ENCODE peak calls at places on chromosomes 4 and X, in ten cellular contexts. H is IMR-90, W is suprapubic skin, D is adrenal gland, G is right atrium auricular region, A is HCT116, Q is OCI-LY7, R is pancreas, K is kidney, X is Peyer's patch. U is an unnamed sample.
A peak's percentile ranks its signal among the peaks of the same experiment; 100 is the strongest.

GRCh38 chrX:115531818-115532403 is 29.1 kb upstream of the PLS3 start:
- DNase-seq in D (no peak), A (no peak), W (no peak), R (no peak), G (no peak), Q (no peak), X (no peak), K (no peak), H (peak; percentile 65), U (peak; percentile 28)

GRCh38 chrX:36019164-36019563 is 99.6 kb downstream of the CFAP47 start:
- DNase-seq in H (no peak), Q (no peak), R (peak; percentile 15), X (no peak), K (no peak), D (no peak), W (no peak), G (no peak), A (no peak), U (no peak)

GRCh38 chrX:120727911-120728310 is 98.1 kb upstream of the C1GALT1C1 start:
- DNase-seq in D (no peak), Q (no peak), R (no peak), A (no peak), X (no peak), W (no peak), H (no peak), K (no peak), G (no peak), U (no peak)

GRCh38 chr4:174284181-174284886 is 623 bp downstream of the CEP44 start:
- DNase-seq in Q (no peak), D (no peak), W (no peak), X (no peak), G (no peak), K (no peak), R (no peak), H (peak; percentile 71), A (peak; percentile 46), U (peak; percentile 56)

GRCh38 chr4:101187837-101188236 is 159.5 kb downstream of the PPP3CA start:
- DNase-seq in A (no peak), X (no peak), W (no peak), G (no peak), H (no peak), K (no peak), R (no peak), D (no peak), Q (peak; percentile 9), U (no peak)

GRCh38 chrX:134338527-134338926 is 101.5 kb downstream of the CCDC160 start:
- DNase-seq in X (no peak), Q (peak; percentile 4), H (no peak), R (no peak), D (no peak), W (no peak), G (no peak), K (no peak), A (no peak), U (no peak)

GRCh38 chr4:150067859-150068258 is 10.4 kb upstream of the DCLK2 start:
- DNase-seq in Q (no peak), W (no peak), K (no peak), A (no peak), R (no peak), D (no peak), H (no peak), G (no peak), X (no peak), U (no peak)

GRCh38 chr4:27318740-27319139 is 458.1 kb downstream of the STIM2 start:
- DNase-seq in D (no peak), W (no peak), G (no peak), H (peak; percentile 17), X (no peak), K (no peak), A (peak; percentile 35), Q (peak; percentile 43), R (peak; percentile 15), U (no peak)

GRCh38 chrX:41449138-41449537 is 2.0 kb downstream of the NYX start:
- DNase-seq in K (no peak), G (no peak), X (no peak), A (no peak), W (no peak), Q (peak; percentile 23), D (no peak), R (no peak), H (no peak), U (no peak)

GRCh38 chr4:78332974-78333373 is 218.6 kb upstream of the ANXA3 start:
- DNase-seq in A (no peak), R (no peak), G (no peak), D (no peak), X (no peak), Q (no peak), K (no peak), W (no peak), H (no peak), U (no peak)

GRCh38 chr4:78325244-78326187 is 226.1 kb upstream of the ANXA3 start:
- DNase-seq in R (no peak), A (no peak), Q (no peak), X (no peak), K (no peak), H (no peak), W (no peak), G (no peak), D (no peak), U (no peak)

GRCh38 chr4:78331965-78332364 is 219.6 kb upstream of the ANXA3 start:
- DNase-seq in R (no peak), K (no peak), D (no peak), G (no peak), H (no peak), A (no peak), W (no peak), X (no peak), Q (no peak), U (no peak)

GRCh38 chr4:78336093-78336943 is 215.3 kb upstream of the ANXA3 start:
- DNase-seq in Q (no peak), R (no peak), H (peak; percentile 1), G (no peak), W (no peak), K (no peak), D (peak; percentile 17), X (no peak), A (no peak), U (peak; percentile 4)

DNA sequence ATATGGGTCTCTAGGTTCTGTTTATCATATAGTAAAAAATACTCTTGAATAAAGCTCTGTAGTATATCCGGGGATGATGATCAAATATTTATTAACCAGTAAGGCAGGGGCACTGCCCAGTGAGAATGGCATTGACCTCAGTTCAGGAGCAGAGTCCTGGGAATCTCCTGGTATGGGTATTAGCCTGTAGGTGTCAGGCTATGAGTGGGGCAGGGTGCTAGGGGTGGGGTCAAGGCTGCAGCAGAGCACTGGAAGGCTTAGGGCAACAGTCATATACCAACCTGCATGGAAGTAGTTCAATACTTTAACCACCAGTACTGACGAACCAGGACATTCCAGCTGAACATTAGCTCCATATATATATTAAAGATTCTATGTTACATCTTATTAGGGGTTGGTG is 220.4 kb upstream of the ANXA3 start:
- DNase-seq in K (no peak), D (no peak), G (no peak), W (no peak), H (no peak), A (no peak), X (no peak), R (no peak), Q (no peak), U (no peak)
- TF ChIP-seq CTCF in K (no peak), D (no peak), G (no peak), W (no peak), H (no peak), A (no peak), X (no peak), R (no peak), Q (no peak), U (no peak)

DNA sequence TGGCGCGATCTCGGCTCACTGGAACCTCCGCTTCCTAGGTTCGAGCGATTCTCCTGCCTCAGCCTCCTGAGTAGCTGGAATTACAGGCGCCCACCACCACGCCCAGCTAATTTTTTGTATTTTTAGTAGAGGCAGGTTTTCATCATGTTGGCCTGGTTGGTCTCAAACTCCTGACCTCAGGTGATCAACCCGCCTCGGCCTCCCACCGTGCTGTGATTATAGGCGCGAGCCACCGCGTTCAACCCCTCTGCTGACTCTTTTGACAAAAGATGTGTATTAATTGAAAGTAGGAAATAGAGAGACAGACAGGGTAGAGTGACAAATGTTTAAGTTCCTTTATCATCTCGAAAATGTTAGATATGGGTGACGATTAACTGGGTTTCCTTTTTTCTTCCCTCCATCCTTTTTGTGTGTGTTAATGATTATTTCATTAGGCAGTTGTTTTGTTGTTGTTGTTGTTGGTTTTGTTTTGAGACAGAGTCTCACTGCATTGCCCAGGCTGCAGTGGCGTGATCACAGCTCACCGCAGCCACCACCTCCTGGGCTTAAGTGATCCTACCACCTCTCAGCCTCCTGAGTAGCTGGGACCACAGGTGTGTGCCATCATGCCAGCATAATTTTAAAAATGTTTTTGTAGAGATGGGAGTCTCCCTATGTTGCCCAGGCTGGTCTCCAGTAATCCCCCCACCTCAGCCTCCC is 79.5 kb downstream of the KDM6A start:
- DNase-seq in X (no peak), G (no peak), D (no peak), K (no peak), W (no peak), Q (no peak), H (no peak), R (no peak), A (no peak), U (no peak)
- H3K27ac ChIP-seq in X (no peak overlapping the region), G (no peak overlapping the region), D (no peak overlapping the region), K (no peak overlapping the region), W (no peak overlapping the region), Q (no peak overlapping the region), H (no peak overlapping the region), R (no peak overlapping the region), A (no peak overlapping the region), U (no peak overlapping the region)

GRCh38 chr4:3518511-3518880 is 13.7 kb downstream of the LRPAP1 start:
- DNase-seq in A (no peak), G (no peak), Q (no peak), D (no peak), W (no peak), X (no peak), R (no peak), H (no peak), K (peak; percentile 49), U (no peak)
- H3K36me3 ChIP-seq in A (peaks cover 34% of the 10 kb centered on the region), G (peaks cover 99% of the 10 kb centered on the region), Q (peaks cover 75% of the 10 kb centered on the region), D (no peaks in the 10 kb centered on the region), W (peaks cover 100% of the 10 kb centered on the region), X (no peaks in the 10 kb centered on the region), R (peaks cover 57% of the 10 kb centered on the region), H (peaks cover 72% of the 10 kb centered on the region), K (peaks cover 72% of the 10 kb centered on the region), U (peaks cover 58% of the 10 kb centered on the region)

GRCh38 chr4:53920883-53921282 is 143.5 kb downstream of the CHIC2 start:
- DNase-seq in H (no peak), G (no peak), W (no peak), A (no peak), Q (no peak), R (no peak), K (no peak), D (no peak), X (no peak), U (no peak)

GRCh38 chr4:53921856-53922255 is 142.5 kb downstream of the CHIC2 start:
- DNase-seq in W (no peak), K (no peak), H (no peak), A (no peak), Q (no peak), X (no peak), D (no peak), R (no peak), G (no peak), U (no peak)

GRCh38 chr4:53923921-53924320 is 140.5 kb downstream of the CHIC2 start:
- DNase-seq in H (no peak), X (no peak), W (no peak), K (no peak), G (no peak), R (no peak), D (no peak), Q (no peak), A (no peak), U (no peak)

GRCh38 chr4:53925050-53925605 is 139.3 kb downstream of the CHIC2 start:
- DNase-seq in A (no peak), X (no peak), D (no peak), Q (no peak), W (no peak), G (no peak), K (no peak), R (no peak), H (no peak), U (no peak)

GRCh38 chr4:53924333-53925049 is 139.9 kb downstream of the CHIC2 start:
- DNase-seq in R (no peak), H (no peak), W (no peak), D (no peak), Q (no peak), K (no peak), A (no peak), X (no peak), G (no peak), U (no peak)
- TF ChIP-seq CTCF in R (no peak), H (no peak), W (no peak), D (no peak), Q (no peak), K (no peak), A (no peak), X (no peak), G (no peak), U (no peak)